ENCODE peak calls at places on chromosomes 13 and 19, in five cellular contexts. J is tibial nerve, V is HCT116, M is neuronal stem cell, Q is right atrium auricular region. R is an unnamed sample. For H3K4me1 and H3K27me3, the result is how much of the 10 kb centered on the place peaks cover.

GRCh38 chr19:32661318-32661717 is 13.7 kb downstream of the ANKRD27 start:
- DNase-seq in V (no peak), J (no peak), M (no peak), Q (no peak), R (no peak)

GRCh38 chr19:39582891-39583625 is 19.3 kb upstream of the LGALS13 start:
- DNase-seq in J (no peak), M (no peak), V (no peak), Q (no peak), R (no peak)

GRCh38 chr19:32863301-32863700 is 6.3 kb downstream of the SLC7A9 start:
- DNase-seq in Q (no peak), V (no peak), M (no peak), J (no peak), R (no peak)

GRCh38 chr19:2215281-2215751 is 20.8 kb downstream of the PLEKHJ1 start:
- DNase-seq in J (no peak), M (no peak), V (no peak), Q (no peak), R (no peak)

GRCh38 chr13:94173312-94173854 is 306.1 kb downstream of the DCT start:
- DNase-seq in J (no peak), M (no peak), V (no peak), Q (no peak), R (no peak)

GRCh38 chr19:42216653-42217521 is 590 bp downstream of the DEDD2 start:
- DNase-seq in M (peak), J (no peak), V (no peak), Q (no peak), R (no peak)

GRCh38 chr13:75458696-75459422 is 23.1 kb downstream of the TBC1D4 start:
- DNase-seq in J (no peak), M (no peak), V (no peak), Q (no peak), R (no peak)

GRCh38 chr13:105336706-105337582 is 1198.5 kb downstream of the EFNB2 start:
- DNase-seq in J (peak), M (no peak), Q (no peak), V (no peak), R (no peak)

GRCh38 chr13:50400930-50401553 is 385.8 kb downstream of the KCNRG start:
- DNase-seq in M (no peak), J (no peak), V (no peak), Q (no peak), R (no peak)

GRCh38 chr13:107034236-107034635 is 466.3 kb upstream of the ARGLU1 start:
- DNase-seq in J (no peak), V (no peak), Q (no peak), M (no peak), R (no peak)

GRCh38 chr13:43698743-43699142 is 88.0 kb downstream of the ENOX1 start:
- DNase-seq in J (no peak), Q (no peak), V (no peak), M (no peak), R (no peak)

GRCh38 chr19:58356236-58356970 is 3.1 kb upstream of the A1BG start:
- DNase-seq in V (no peak), Q (no peak), J (no peak), M (no peak), R (no peak)

GRCh38 chr13:24613128-24613527 is 67.1 kb upstream of the ATP12A start:
- DNase-seq in M (no peak), J (no peak), V (no peak), Q (no peak), R (no peak)

GRCh38 chr13:33352023-33352422 is 66.5 kb upstream of the STARD13 start:
- DNase-seq in V (no peak), Q (no peak), J (no peak), M (no peak), R (no peak)

GRCh38 chr13:50224534-50224933 is 209.3 kb downstream of the KCNRG start:
- DNase-seq in V (no peak), M (no peak), J (no peak), Q (no peak), R (no peak)

GRCh38 chr19:50912727-50913716 is 1.8 kb upstream of the KLK4 start:
- DNase-seq in V (no peak), M (no peak), Q (no peak), J (no peak), R (no peak)

GRCh38 chr19:33399081-33399744 is 25.7 kb downstream of the CEBPG start:
- DNase-seq in V (no peak), Q (no peak), J (no peak), M (no peak), R (no peak)

GRCh38 chr13:28324181-28324789 is 170.6 kb downstream of the FLT1 start:
- DNase-seq in M (peak), J (peak), V (peak), Q (peak), R (peak)

GRCh38 chr19:51798958-51799310 is 4.0 kb downstream of the FPR3 start:
- DNase-seq in M (no peak), J (no peak), V (no peak), Q (peak), R (no peak)

GRCh38 chr19:3986260-3987041 is 1.2 kb upstream of the EEF2 start:
- DNase-seq in V (peak), M (peak), J (peak), Q (no peak), R (no peak)

GRCh38 chr19:3984584-3984907 is 717 bp downstream of the EEF2 start:
- DNase-seq in Q (no peak), J (no peak), M (no peak), V (no peak), R (no peak)

GRCh38 chr19:3983936-3984583 is 1.2 kb downstream of the EEF2 start:
- DNase-seq in Q (no peak), J (no peak), M (no peak), V (no peak), R (no peak)

GRCh38 chr19:3984908-3985642 is at the start of gene EEF2:
- DNase-seq in J (peak), Q (peak), M (peak), V (peak), R (peak)

DNA sequence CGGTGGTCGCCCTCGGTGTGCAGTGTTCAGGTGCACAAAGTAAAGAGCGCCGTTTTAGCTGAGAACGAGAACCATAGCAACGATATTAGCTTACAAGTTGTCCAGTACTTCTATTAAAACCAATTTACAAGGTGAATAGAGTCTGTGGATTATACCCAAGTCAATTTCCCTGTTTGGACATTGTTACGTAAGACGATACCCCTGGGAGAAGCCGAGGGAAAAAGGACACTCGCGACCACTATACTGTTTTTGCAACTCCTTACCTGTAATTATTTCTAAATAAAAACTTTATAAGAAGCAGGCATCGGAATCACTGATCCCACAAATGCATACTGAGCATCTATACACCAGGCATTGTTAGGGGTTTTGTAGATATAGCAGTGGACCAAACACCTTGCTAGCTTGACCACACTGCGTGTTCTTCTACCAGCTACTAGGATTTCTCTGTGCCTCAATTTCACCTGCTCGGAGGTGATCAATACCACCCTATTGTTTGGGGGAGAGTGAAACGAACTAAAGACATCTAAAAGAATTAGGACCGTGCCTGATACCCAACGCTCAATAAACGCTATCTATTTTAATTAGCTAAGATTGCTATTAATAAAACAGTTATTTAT is 488 bp upstream of the EEF2 start:
- DNase-seq in Q (no peak), J (no peak), V (no peak), M (peak), R (no peak)
- H3K4me1 ChIP-seq in Q (under half), J (under half), V (under half), M (under half), R (under half)

GRCh38 chr13:30154531-30154930 is 152.8 kb downstream of the KATNAL1 start:
- DNase-seq in V (no peak), J (no peak), Q (no peak), M (no peak), R (no peak)
- H3K27me3 ChIP-seq in V (under half), J (under half), Q (under half), M (under half), R (under half)

GRCh38 chr13:100674848-100675659 is 459 bp upstream of the TMTC4 start:
- DNase-seq in M (peak), J (peak), V (peak), Q (peak), R (peak)
- H3K27ac ChIP-seq in M (no peak), J (peak), V (peak), Q (peak), R (no peak)

GRCh38 chr13:110322828-110323171 is 15.7 kb downstream of the COL4A2 start:
- DNase-seq in J (no peak), Q (peak), M (no peak), V (no peak), R (no peak)

GRCh38 chr13:110320645-110321044 is 13.6 kb downstream of the COL4A2 start:
- DNase-seq in M (no peak), V (no peak), Q (no peak), J (no peak), R (no peak)

GRCh38 chr13:110323986-110324749 is 17.1 kb downstream of the COL4A2 start:
- DNase-seq in Q (peak), V (no peak), J (no peak), M (no peak), R (no peak)

GRCh38 chr13:110323172-110323851 is 16.2 kb downstream of the COL4A2 start:
- DNase-seq in V (no peak), Q (peak), M (no peak), J (no peak), R (no peak)

GRCh38 chr13:110322126-110322827 is 15.2 kb downstream of the COL4A2 start:
- DNase-seq in V (no peak), Q (peak), J (no peak), M (no peak), R (no peak)
- H3K4me1 ChIP-seq in V (under half), Q (under half), J (half or more), M (under half), R (under half)